ENCODE peak calls at places on chromosomes 4 and X, in four cellular contexts. J is hypothalamus; D is mesothelial cell of epicardium; T is activated gamma-delta T cell treated with anti-CD3 and anti-CD28 coated beads, Interleukin-2, amount 50 U/mL, for 16 hours. X is an unnamed sample.

GRCh38 chr4:90317785-90318184 is 190.6 kb downstream of the CCSER1 start:
- DNase-seq in D (no peak), J (no peak), T (no peak), X (no peak)

GRCh38 chrX:774536-774935 is 143.9 kb downstream of the SHOX start:
- DNase-seq in T (no peak), J (no peak), D (no peak), X (no peak)

GRCh38 chr4:188611143-188611542 is 471.9 kb downstream of the TRIML1 start:
- DNase-seq in J (no peak), T (no peak), D (no peak), X (no peak)

GRCh38 chr4:156815717-156816319 is 155.8 kb downstream of the PDGFC start:
- DNase-seq in D (no peak), J (no peak), T (no peak), X (peak; percentile 80)

GRCh38 chrX:154043003-154043402 is 23.3 kb upstream of the IRAK1 start:
- DNase-seq in J (no peak), T (no peak), D (no peak), X (no peak)

GRCh38 chrX:107537815-107538214 is 88.4 kb downstream of the FRMPD3 start:
- DNase-seq in T (no peak), J (no peak), D (no peak), X (no peak)

GRCh38 chr4:26484032-26484515 is 6.2 kb downstream of the CCKAR start:
- DNase-seq in J (no peak), T (no peak), D (no peak), X (no peak)

GRCh38 chr4:90766837-90767236 is 639.6 kb downstream of the CCSER1 start:
- DNase-seq in J (no peak), T (no peak), D (no peak), X (no peak)

GRCh38 chrX:45745479-45745878 is 544.8 kb upstream of the DIPK2B start:
- DNase-seq in D (no peak), T (no peak), J (no peak), X (no peak)

GRCh38 chr4:74362347-74362746 is 2.6 kb upstream of the EREG start:
- DNase-seq in T (no peak), D (no peak), J (no peak), X (no peak)

GRCh38 chr4:99617374-99617773 is 40.3 kb downstream of the C4orf54 start:
- DNase-seq in D (no peak), J (no peak), T (no peak), X (no peak)

GRCh38 chr4:8291036-8291682 is 21.6 kb downstream of the HTRA3 start:
- DNase-seq in J (no peak), D (no peak), T (no peak), X (no peak)

GRCh38 chr4:13597604-13598003 is 29.9 kb downstream of the BOD1L1 start:
- DNase-seq in D (no peak), J (no peak), T (no peak), X (no peak)

GRCh38 chrX:47201545-47201944 is 7.9 kb downstream of the UBA1 start:
- DNase-seq in T (no peak), J (no peak), D (no peak), X (no peak)

GRCh38 chrX:15471016-15471415 is 22.1 kb downstream of the PIR start:
- DNase-seq in J (peak; percentile 15), D (peak; percentile 71), T (peak; percentile 38), X (peak; percentile 3)

GRCh38 chr4:170167678-170168077 is 77.9 kb upstream of the AADAT start:
- DNase-seq in D (no peak), T (no peak), J (no peak), X (no peak)

GRCh38 chrX:132480581-132481203 is 8.1 kb downstream of the MBNL3 start:
- DNase-seq in T (no peak), J (peak; percentile 3), D (no peak), X (peak; percentile 62)

GRCh38 chrX:52933213-52933612 is 25.1 kb downstream of the FAM156A start:
- DNase-seq in T (no peak), D (no peak), J (no peak), X (no peak)

GRCh38 chrX:17433965-17434364 is 59.0 kb downstream of the NHS start:
- DNase-seq in D (no peak), J (no peak), T (no peak), X (no peak)

GRCh38 chr4:153713840-153714239 is 29.8 kb downstream of the TLR2 start:
- DNase-seq in D (no peak), J (no peak), T (no peak), X (no peak)

GRCh38 chr4:175346381-175346780 is 428.2 kb downstream of the ADAM29 start:
- DNase-seq in D (no peak), J (no peak), T (no peak), X (no peak)

GRCh38 chrX:141405878-141406492 is 163.7 kb upstream of the SPANXC start:
- DNase-seq in D (no peak), T (no peak), J (no peak), X (no peak)

GRCh38 chr4:143667461-143667860 is 33.0 kb downstream of the FREM3 start:
- DNase-seq in J (no peak), T (no peak), D (no peak), X (no peak)

GRCh38 chr4:2886622-2887021 is 43.0 kb downstream of the ADD1 start:
- DNase-seq in J (no peak), T (no peak), D (no peak), X (no peak)

GRCh38 chr4:47195706-47196105 is 164.3 kb downstream of the GABRB1 start:
- DNase-seq in D (no peak), J (no peak), T (no peak), X (no peak)

GRCh38 chr4:3387943-3388348 is 53.8 kb upstream of the HGFAC start:
- DNase-seq in J (peak; percentile 60), D (no peak), T (no peak), X (peak; percentile 18)

GRCh38 chr4:154807042-154807630 is 26.1 kb downstream of the RBM46 start:
- DNase-seq in D (no peak), T (no peak), J (no peak), X (no peak)

GRCh38 chr4:113692809-113693411 is 68.6 kb downstream of the CAMK2D start:
- DNase-seq in T (no peak), J (no peak), D (no peak), X (no peak)

GRCh38 chrX:124619710-124620109 is 273.3 kb downstream of the SH2D1A start:
- DNase-seq in J (no peak), D (no peak), T (no peak), X (no peak)

GRCh38 chr4:143616771-143617170 is 83.7 kb downstream of the FREM3 start:
- DNase-seq in T (no peak), D (no peak), J (no peak), X (no peak)

GRCh38 chr4:99437686-99438577 is 2.8 kb upstream of the ADH7 start:
- DNase-seq in T (no peak), J (no peak), D (no peak), X (no peak)

GRCh38 chr4:23629421-23629820 is 260.4 kb downstream of the PPARGC1A start:
- DNase-seq in J (no peak), T (no peak), D (no peak), X (no peak)